ENCODE peak calls at places on chromosome 7, in six cellular contexts. G, Y, M, J, P and K are unnamed samples.

GRCh38 chr7:24075426-24075810 is 208.6 kb upstream of the NPY start:
- DNase-seq in P (no peak), G (no peak), J (no peak), Y (no peak), M (no peak), K (no peak)

GRCh38 chr7:47330561-47331178 is 251.2 kb downstream of the TNS3 start:
- DNase-seq in Y (no peak), J (no peak), P (no peak), G (no peak), M (no peak), K (no peak)

GRCh38 chr7:155638366-155638765 is 6.1 kb upstream of the RBM33 start:
- DNase-seq in J (no peak), M (no peak), G (no peak), P (no peak), Y (no peak), K (no peak)

GRCh38 chr7:127715272-127715671 is 63.3 kb downstream of the SND1 start:
- DNase-seq in J (no peak), G (no peak), P (no peak), M (no peak), Y (no peak), K (no peak)

GRCh38 chr7:44187636-44188416 is 1.4 kb downstream of the GCK start:
- DNase-seq in J (no peak), P (no peak), Y (no peak), G (no peak), M (no peak), K (no peak)

GRCh38 chr7:81457858-81458522 is 311.9 kb downstream of the HGF start:
- DNase-seq in P (no peak), Y (no peak), J (no peak), G (no peak), M (no peak), K (no peak)

GRCh38 chr7:104973909-104974415 is 40.0 kb upstream of the KMT2E start:
- DNase-seq in G (no peak), J (no peak), M (no peak), Y (no peak), P (no peak), K (no peak)

GRCh38 chr7:26648429-26649015 is 215.9 kb downstream of the SKAP2 start:
- DNase-seq in J (no peak), G (no peak), Y (no peak), M (no peak), P (no peak), K (no peak)

GRCh38 chr7:151748733-151749132 is 128.2 kb downstream of the PRKAG2 start:
- DNase-seq in M (no peak), P (no peak), Y (no peak), G (no peak), J (no peak), K (no peak)

GRCh38 chr7:26449175-26450165 is 157.8 kb downstream of the SNX10 start:
- DNase-seq in G (no peak), P (no peak), J (no peak), Y (no peak), M (no peak), K (no peak)

GRCh38 chr7:48728799-48729198 is 195.5 kb upstream of the CDC14C start:
- DNase-seq in P (no peak), G (no peak), J (no peak), M (no peak), Y (no peak), K (no peak)

GRCh38 chr7:38681882-38682281 is 50.7 kb upstream of the AMPH start:
- DNase-seq in M (no peak), Y (no peak), J (no peak), G (no peak), P (no peak), K (no peak)

GRCh38 chr7:101109368-101109767 is 17.5 kb upstream of the SERPINE1 start:
- DNase-seq in G (no peak), Y (no peak), M (no peak), J (no peak), P (no peak), K (no peak)

GRCh38 chr7:110399421-110399820 is 691.5 kb upstream of the LRRN3 start:
- DNase-seq in Y (no peak), P (no peak), J (no peak), M (no peak), G (no peak), K (no peak)

GRCh38 chr7:19508124-19508523 is 200.7 kb downstream of the POLR1F start:
- DNase-seq in M (no peak), G (no peak), P (no peak), J (no peak), Y (no peak), K (no peak)

GRCh38 chr7:92750961-92751360 is 85.4 kb downstream of the CDK6 start:
- DNase-seq in Y (no peak), P (no peak), G (no peak), M (no peak), J (no peak), K (no peak)

GRCh38 chr7:159022238-159022993 is 122.3 kb downstream of the VIPR2 start:
- DNase-seq in P (no peak), J (no peak), M (no peak), Y (no peak), G (no peak), K (no peak)

GRCh38 chr7:105932835-105933477 is 30.1 kb upstream of the CDHR3 start:
- DNase-seq in Y (no peak), J (no peak), P (no peak), M (no peak), G (no peak), K (no peak)

GRCh38 chr7:101113860-101114259 is 13.0 kb upstream of the SERPINE1 start:
- DNase-seq in P (no peak), Y (no peak), G (no peak), M (no peak), J (no peak), K (no peak)

GRCh38 chr7:69438584-69438983 is 159.7 kb upstream of the AUTS2 start:
- DNase-seq in G (no peak), P (no peak), Y (no peak), M (no peak), J (no peak), K (no peak)

GRCh38 chr7:38694326-38694725 is 63.2 kb upstream of the AMPH start:
- DNase-seq in J (no peak), Y (no peak), P (no peak), M (no peak), G (no peak), K (no peak)

GRCh38 chr7:51569581-51569980 is 253.0 kb upstream of the COBL start:
- DNase-seq in P (no peak), M (no peak), J (no peak), G (no peak), Y (no peak), K (no peak)

GRCh38 chr7:142451346-142451745 is 193.5 kb upstream of the PRSS58 start:
- DNase-seq in J (no peak), M (no peak), Y (no peak), G (no peak), P (no peak), K (no peak)

GRCh38 chr7:113891828-113892227 is 27.0 kb downstream of the PPP1R3A start:
- DNase-seq in J (no peak), G (no peak), P (no peak), Y (no peak), M (no peak), K (no peak)

GRCh38 chr7:55552320-55553086 is 19.8 kb downstream of the VOPP1 start:
- DNase-seq in G (no peak), Y (no peak), J (no peak), P (no peak), M (no peak), K (no peak)

GRCh38 chr7:42285383-42285824 is 48.4 kb upstream of the GLI3 start:
- DNase-seq in M (no peak), Y (no peak), J (no peak), G (no peak), P (no peak), K (no peak)
- TF ChIP-seq TAF1 in M (no peak), Y (no peak), J (no peak), G (no peak), P (no peak), K (no peak)

GRCh38 chr7:130397056-130397455 is 16.8 kb downstream of the CPA1 start:
- DNase-seq in J (no peak), M (no peak), G (no peak), Y (no peak), P (no peak), K (no peak)

GRCh38 chr7:130394421-130395188 is 14.3 kb downstream of the CPA1 start:
- DNase-seq in P (no peak), G (no peak), Y (no peak), J (no peak), M (no peak), K (no peak)

GRCh38 chr7:130393095-130393494 is 12.8 kb downstream of the CPA1 start:
- DNase-seq in M (no peak), J (no peak), Y (no peak), G (no peak), P (no peak), K (no peak)

GRCh38 chr7:130392456-130392860 is 12.2 kb downstream of the CPA1 start:
- DNase-seq in J (no peak), Y (no peak), P (no peak), G (no peak), M (no peak), K (no peak)

DNA sequence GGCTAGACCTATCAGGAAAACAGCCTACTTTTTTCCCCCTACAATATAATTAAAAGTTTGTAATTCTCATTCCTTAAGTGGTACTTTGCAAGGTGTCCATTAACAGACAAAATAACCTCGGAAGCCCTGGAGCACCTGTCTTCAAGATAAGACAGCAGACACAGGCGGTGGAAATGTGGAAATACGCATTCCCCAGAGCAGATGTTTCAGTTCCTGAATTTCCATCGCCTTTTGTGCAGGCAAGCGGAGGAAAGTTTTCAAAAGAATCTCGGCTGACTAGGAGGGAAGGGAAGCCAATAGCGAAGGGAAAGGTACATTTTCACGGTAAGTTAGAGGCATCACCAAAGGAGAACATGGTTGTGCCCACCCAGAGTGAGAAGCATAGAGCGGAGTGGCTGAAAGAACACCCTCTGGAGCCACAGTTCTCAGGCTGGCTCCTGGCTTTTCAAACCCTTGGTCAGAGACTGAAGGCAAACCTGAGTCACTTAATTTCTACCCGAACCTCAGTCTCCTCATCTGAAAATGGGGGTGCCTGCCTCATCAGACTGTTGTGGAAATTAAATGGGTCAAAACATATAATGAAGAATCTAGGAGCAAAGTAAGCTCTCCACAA is 13.6 kb downstream of the CPA1 start:
- DNase-seq in Y (no peak), J (no peak), M (no peak), P (no peak), G (no peak), K (no peak)
- TF ChIP-seq POLR2AphosphoS5 in Y (no peak), J (no peak), M (no peak), P (no peak), G (no peak), K (no peak)

DNA sequence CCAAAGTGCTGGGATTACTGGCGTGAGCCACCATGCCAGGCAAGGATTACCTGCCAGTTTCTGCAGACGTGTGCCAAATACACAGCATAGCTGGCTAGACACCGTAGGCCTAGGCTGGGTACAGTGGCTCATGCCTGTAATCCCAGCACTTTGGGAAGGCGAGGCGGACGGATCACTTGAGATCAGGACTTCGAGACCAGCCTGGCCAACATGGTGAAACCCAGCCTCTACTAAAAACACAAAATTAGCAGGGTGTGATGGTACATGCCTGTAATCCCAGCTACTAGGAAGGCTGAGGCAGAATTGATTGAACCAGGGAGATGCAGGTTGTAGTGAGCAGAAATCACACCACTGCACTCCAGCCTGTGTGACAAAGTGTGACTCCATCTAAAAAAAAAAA is 868 bp downstream of the RFC2 start:
- DNase-seq in Y (no peak), M (no peak), G (no peak), P (no peak), J (no peak), K (no peak)
- TF ChIP-seq POLR2A in Y (peak), M (no peak), G (peak), P (no peak), J (no peak), K (no peak)

GRCh38 chr7:39714447-39715091 is 91.2 kb downstream of the RALA start:
- DNase-seq in P (no peak), M (no peak), G (no peak), Y (no peak), J (no peak), K (no peak)

GRCh38 chr7:39709029-39709428 is 85.7 kb downstream of the RALA start:
- DNase-seq in G (no peak), J (no peak), P (no peak), Y (no peak), M (no peak), K (no peak)

GRCh38 chr7:39709768-39710291 is 86.5 kb downstream of the RALA start:
- DNase-seq in P (no peak), Y (peak), G (no peak), J (no peak), M (no peak), K (no peak)

GRCh38 chr7:39712746-39713145 is 89.4 kb downstream of the RALA start:
- DNase-seq in G (no peak), Y (no peak), P (no peak), J (no peak), M (no peak), K (no peak)
- TF ChIP-seq TAF1 in G (no peak), Y (no peak), P (no peak), J (no peak), M (no peak), K (no peak)

DNA sequence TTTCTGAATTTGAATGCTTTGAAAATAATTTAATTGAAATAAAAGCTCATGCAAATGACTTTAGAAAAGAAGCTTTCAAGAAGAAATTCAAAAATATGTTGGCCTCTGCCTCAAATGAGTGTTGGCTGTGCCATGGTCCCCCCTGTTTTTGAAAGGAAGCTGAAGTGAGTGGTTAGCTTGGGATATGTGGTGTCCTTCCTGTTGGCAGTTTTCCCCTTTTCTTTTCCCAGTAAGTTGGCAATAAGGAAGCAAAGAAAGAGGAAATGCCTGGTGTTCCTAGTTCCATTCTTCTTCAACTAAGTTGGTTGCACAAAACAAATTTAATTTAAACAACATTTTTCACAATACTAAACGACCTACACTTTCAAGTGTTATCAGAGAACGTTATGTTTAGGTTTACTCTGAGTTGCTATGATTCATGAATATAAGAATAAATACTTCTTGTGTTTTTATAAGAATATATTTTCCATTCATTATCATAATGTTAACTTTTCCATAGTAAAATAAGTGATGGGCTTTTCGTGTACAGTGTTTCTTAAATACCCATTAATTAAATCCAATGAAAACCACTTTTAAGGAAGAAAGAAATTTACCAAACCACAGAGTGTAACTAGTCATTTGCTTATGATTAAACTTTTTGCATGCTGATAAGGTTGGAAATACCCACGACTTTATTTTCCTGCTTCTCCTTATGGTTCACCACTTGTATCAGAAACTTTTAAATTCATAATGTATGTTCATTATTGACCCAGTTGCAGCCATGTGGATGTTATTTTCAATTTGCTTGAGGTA is 7.7 kb downstream of the HDAC9 start:
- DNase-seq in Y (no peak), J (no peak), P (no peak), M (no peak), G (no peak), K (no peak)
- TF ChIP-seq POLR2AphosphoS5 in Y (no peak), J (no peak), P (no peak), M (no peak), G (no peak), K (no peak)

GRCh38 chr7:74417419-74417971 is 36.2 kb upstream of the GTF2IRD1 start:
- DNase-seq in Y (no peak), G (peak), P (peak), J (peak), M (peak), K (peak)
- TF ChIP-seq POLR2A in Y (no peak), G (no peak), P (no peak), J (no peak), M (no peak), K (no peak)

GRCh38 chr7:11934766-11935165 is 102.8 kb upstream of the THSD7A start:
- DNase-seq in P (no peak), G (no peak), M (no peak), J (no peak), Y (no peak), K (no peak)

GRCh38 chr7:11931306-11931705 is 99.3 kb upstream of the THSD7A start:
- DNase-seq in P (no peak), M (no peak), Y (no peak), J (no peak), G (no peak), K (no peak)

DNA sequence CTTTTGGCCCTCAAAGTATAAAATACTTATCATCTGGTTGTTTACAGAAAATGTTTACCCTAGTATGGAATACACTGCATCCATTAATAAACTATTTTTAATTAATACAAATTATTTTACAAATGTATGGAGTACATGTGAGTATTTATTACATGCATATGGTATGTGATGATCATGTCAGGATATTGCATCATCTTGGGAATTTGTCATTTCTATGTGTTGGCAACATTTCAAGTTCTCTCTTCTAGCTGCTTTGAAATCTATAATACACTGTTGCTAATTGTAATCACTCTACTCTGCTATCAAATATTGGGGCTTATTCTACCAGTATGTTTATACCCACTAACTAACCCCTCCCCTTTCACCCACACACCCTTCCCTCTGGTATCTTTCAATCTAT is 103.9 kb upstream of the THSD7A start:
- DNase-seq in M (no peak), G (no peak), P (no peak), Y (no peak), J (no peak), K (no peak)
- TF ChIP-seq TAF1 in M (no peak), G (no peak), P (no peak), Y (no peak), J (no peak), K (no peak)

GRCh38 chr7:87219545-87220025 is at the start of gene TMEM243:
- DNase-seq in Y (peak), M (peak), G (peak), J (no peak), P (peak), K (peak)
- TF ChIP-seq POLR2AphosphoS5 in Y (peak), M (no peak), G (peak), J (no peak), P (no peak), K (peak)